ENCODE peak calls at places on chromosomes 5 and 9, in seven cellular contexts. One of them, this sample, is unnamed.

GRCh38 chr9:122954253-122954691 is 13.5 kb downstream of the RABGAP1 start:
- DNase-seq in A172: peak
- DNase-seq in Right ventricle myocardium inferior: no peak
- DNase-seq in T-helper 1 cell: no peak
- DNase-seq in stimulated activated naive CD4-positive, alpha-beta T cell: no peak
- DNase-seq in M059J: peak
- DNase-seq in AG09309: no peak
- DNase-seq in this sample: no peak

GRCh38 chr5:16726538-16726946 is 109.7 kb upstream of the RETREG1 start:
- DNase-seq in A172: peak
- DNase-seq in Right ventricle myocardium inferior: no peak
- DNase-seq in T-helper 1 cell: no peak
- DNase-seq in stimulated activated naive CD4-positive, alpha-beta T cell: peak
- DNase-seq in M059J: peak
- DNase-seq in AG09309: no peak
- DNase-seq in this sample: no peak

GRCh38 chr5:10366310-10367297 is 13.1 kb downstream of the MARCHF6 start:
- DNase-seq in A172: peak
- DNase-seq in Right ventricle myocardium inferior: no peak
- DNase-seq in T-helper 1 cell: no peak
- DNase-seq in stimulated activated naive CD4-positive, alpha-beta T cell: no peak
- DNase-seq in M059J: peak
- DNase-seq in AG09309: peak
- DNase-seq in this sample: no peak

GRCh38 chr5:58239075-58239474 is 220.8 kb downstream of the PLK2 start:
- DNase-seq in A172: no peak
- DNase-seq in Right ventricle myocardium inferior: no peak
- DNase-seq in T-helper 1 cell: no peak
- DNase-seq in stimulated activated naive CD4-positive, alpha-beta T cell: no peak
- DNase-seq in M059J: no peak
- DNase-seq in AG09309: no peak
- DNase-seq in this sample: no peak

GRCh38 chr5:143156556-143156955 is 246.9 kb downstream of the NR3C1 start:
- DNase-seq in A172: no peak
- DNase-seq in Right ventricle myocardium inferior: no peak
- DNase-seq in T-helper 1 cell: no peak
- DNase-seq in stimulated activated naive CD4-positive, alpha-beta T cell: no peak
- DNase-seq in M059J: no peak
- DNase-seq in AG09309: no peak
- DNase-seq in this sample: no peak

GRCh38 chr5:14305045-14305444 is 161.9 kb downstream of the TRIO start:
- DNase-seq in A172: peak
- DNase-seq in Right ventricle myocardium inferior: no peak
- DNase-seq in T-helper 1 cell: no peak
- DNase-seq in stimulated activated naive CD4-positive, alpha-beta T cell: no peak
- DNase-seq in M059J: peak
- DNase-seq in AG09309: peak
- DNase-seq in this sample: no peak

GRCh38 chr5:109852371-109853160 is 162.8 kb downstream of the MAN2A1 start:
- DNase-seq in A172: peak
- DNase-seq in Right ventricle myocardium inferior: no peak
- DNase-seq in T-helper 1 cell: no peak
- DNase-seq in stimulated activated naive CD4-positive, alpha-beta T cell: no peak
- DNase-seq in M059J: peak
- DNase-seq in AG09309: no peak
- DNase-seq in this sample: no peak

GRCh38 chr9:38439291-38439915 is 15.1 kb upstream of the IGFBPL1 start:
- DNase-seq in A172: no peak
- DNase-seq in Right ventricle myocardium inferior: no peak
- DNase-seq in T-helper 1 cell: no peak
- DNase-seq in stimulated activated naive CD4-positive, alpha-beta T cell: no peak
- DNase-seq in M059J: no peak
- DNase-seq in AG09309: no peak
- DNase-seq in this sample: no peak

GRCh38 chr5:139364466-139364865 is 18.6 kb downstream of the SLC23A1 start:
- DNase-seq in A172: no peak
- DNase-seq in Right ventricle myocardium inferior: no peak
- DNase-seq in T-helper 1 cell: no peak
- DNase-seq in stimulated activated naive CD4-positive, alpha-beta T cell: no peak
- DNase-seq in M059J: no peak
- DNase-seq in AG09309: no peak
- DNase-seq in this sample: no peak

GRCh38 chr9:35604578-35605335 is at the start of gene TESK1:
- DNase-seq in A172: peak
- DNase-seq in Right ventricle myocardium inferior: peak
- DNase-seq in T-helper 1 cell: peak
- DNase-seq in stimulated activated naive CD4-positive, alpha-beta T cell: peak
- DNase-seq in M059J: peak
- DNase-seq in AG09309: no peak
- DNase-seq in this sample: peak

GRCh38 chr5:143887302-143887638 is 75.3 kb downstream of the HMHB1 start:
- DNase-seq in A172: peak
- DNase-seq in Right ventricle myocardium inferior: peak
- DNase-seq in T-helper 1 cell: no peak
- DNase-seq in stimulated activated naive CD4-positive, alpha-beta T cell: no peak
- DNase-seq in M059J: peak
- DNase-seq in AG09309: peak
- DNase-seq in this sample: peak

GRCh38 chr5:168022761-168023160 is 268.7 kb upstream of the WWC1 start:
- DNase-seq in A172: no peak
- DNase-seq in Right ventricle myocardium inferior: peak
- DNase-seq in T-helper 1 cell: no peak
- DNase-seq in stimulated activated naive CD4-positive, alpha-beta T cell: no peak
- DNase-seq in M059J: no peak
- DNase-seq in AG09309: no peak
- DNase-seq in this sample: no peak

GRCh38 chr9:97556036-97556720 is 54.7 kb downstream of the TMOD1 start:
- DNase-seq in A172: no peak
- DNase-seq in Right ventricle myocardium inferior: no peak
- DNase-seq in T-helper 1 cell: no peak
- DNase-seq in stimulated activated naive CD4-positive, alpha-beta T cell: no peak
- DNase-seq in M059J: no peak
- DNase-seq in AG09309: no peak
- DNase-seq in this sample: no peak

GRCh38 chr9:33263131-33263935 is 1.2 kb downstream of the BAG1 start:
- DNase-seq in A172: no peak
- DNase-seq in Right ventricle myocardium inferior: no peak
- DNase-seq in T-helper 1 cell: no peak
- DNase-seq in stimulated activated naive CD4-positive, alpha-beta T cell: no peak
- DNase-seq in M059J: peak
- DNase-seq in AG09309: no peak
- DNase-seq in this sample: no peak

GRCh38 chr5:5165541-5166002 is 25.4 kb downstream of the ADAMTS16 start:
- DNase-seq in A172: peak
- DNase-seq in Right ventricle myocardium inferior: no peak
- DNase-seq in T-helper 1 cell: no peak
- DNase-seq in stimulated activated naive CD4-positive, alpha-beta T cell: no peak
- DNase-seq in M059J: peak
- DNase-seq in AG09309: peak
- DNase-seq in this sample: no peak

GRCh38 chr5:31663519-31663918 is 24.6 kb downstream of the PDZD2 start:
- DNase-seq in A172: peak
- DNase-seq in Right ventricle myocardium inferior: peak
- DNase-seq in T-helper 1 cell: no peak
- DNase-seq in stimulated activated naive CD4-positive, alpha-beta T cell: no peak
- DNase-seq in M059J: peak
- DNase-seq in AG09309: peak
- DNase-seq in this sample: no peak

GRCh38 chr5:81825237-81825636 is 74.3 kb upstream of the SSBP2 start:
- DNase-seq in A172: peak
- DNase-seq in Right ventricle myocardium inferior: peak
- DNase-seq in T-helper 1 cell: no peak
- DNase-seq in stimulated activated naive CD4-positive, alpha-beta T cell: no peak
- DNase-seq in M059J: peak
- DNase-seq in AG09309: peak
- DNase-seq in this sample: peak

GRCh38 chr9:97636903-97637302 is 3.3 kb downstream of the NCBP1 start:
- DNase-seq in A172: no peak
- DNase-seq in Right ventricle myocardium inferior: no peak
- DNase-seq in T-helper 1 cell: no peak
- DNase-seq in stimulated activated naive CD4-positive, alpha-beta T cell: no peak
- DNase-seq in M059J: no peak
- DNase-seq in AG09309: no peak
- DNase-seq in this sample: no peak

GRCh38 chr9:114899461-114899860 is 30.9 kb downstream of the TNFSF8 start:
- DNase-seq in A172: no peak
- DNase-seq in Right ventricle myocardium inferior: no peak
- DNase-seq in T-helper 1 cell: no peak
- DNase-seq in stimulated activated naive CD4-positive, alpha-beta T cell: no peak
- DNase-seq in M059J: peak
- DNase-seq in AG09309: no peak
- DNase-seq in this sample: no peak

This sample was measured in lower lobe of right lung.